ENCODE peak calls at places on chromosomes 1 and 21, in five cellular contexts. One of them, this sample, is unnamed.
A peak's percentile ranks its signal among the peaks of the same experiment; 100 is the strongest.

GRCh38 chr1:33943978-33944377 is 80.1 kb downstream of the HMGB4 start:
- DNase-seq in stimulated activated CD8-positive, alpha-beta memory T cell treated with anti-CD3 and anti-CD28 coated beads, Interleukin-7, amount 100 ng/mL, for 1 hour: no peak
- DNase-seq in COR-L47: no peak
- DNase-seq in stimulated activated CD4-positive, alpha-beta T cell treated with anti-CD3 and anti-CD28 coated beads, Interleukin-1b, Interleukin-23, amount 100 ng/mL, for 24 hours: no peak
- DNase-seq in RWPE1: no peak
- DNase-seq in this sample: no peak

GRCh38 chr1:12436345-12436658 is 181.7 kb downstream of the DHRS3 start:
- DNase-seq in stimulated activated CD8-positive, alpha-beta memory T cell treated with anti-CD3 and anti-CD28 coated beads, Interleukin-7, amount 100 ng/mL, for 1 hour: no peak
- DNase-seq in COR-L47: no peak
- DNase-seq in stimulated activated CD4-positive, alpha-beta T cell treated with anti-CD3 and anti-CD28 coated beads, Interleukin-1b, Interleukin-23, amount 100 ng/mL, for 24 hours: no peak
- DNase-seq in RWPE1: no peak
- DNase-seq in this sample: no peak

GRCh38 chr1:53111693-53112092 is 30.7 kb downstream of the SLC1A7 start:
- DNase-seq in stimulated activated CD8-positive, alpha-beta memory T cell treated with anti-CD3 and anti-CD28 coated beads, Interleukin-7, amount 100 ng/mL, for 1 hour: no peak
- DNase-seq in COR-L47: no peak
- DNase-seq in stimulated activated CD4-positive, alpha-beta T cell treated with anti-CD3 and anti-CD28 coated beads, Interleukin-1b, Interleukin-23, amount 100 ng/mL, for 24 hours: no peak
- DNase-seq in RWPE1: no peak
- DNase-seq in this sample: no peak

GRCh38 chr1:16017076-16017460 is 775 bp downstream of the HSPB7 start:
- DNase-seq in stimulated activated CD8-positive, alpha-beta memory T cell treated with anti-CD3 and anti-CD28 coated beads, Interleukin-7, amount 100 ng/mL, for 1 hour: no peak
- DNase-seq in COR-L47: no peak
- DNase-seq in stimulated activated CD4-positive, alpha-beta T cell treated with anti-CD3 and anti-CD28 coated beads, Interleukin-1b, Interleukin-23, amount 100 ng/mL, for 24 hours: no peak
- DNase-seq in RWPE1: no peak
- DNase-seq in this sample: no peak

GRCh38 chr1:93253471-93253870 is 72.9 kb downstream of the CCDC18 start:
- DNase-seq in stimulated activated CD8-positive, alpha-beta memory T cell treated with anti-CD3 and anti-CD28 coated beads, Interleukin-7, amount 100 ng/mL, for 1 hour: no peak
- DNase-seq in COR-L47: no peak
- DNase-seq in stimulated activated CD4-positive, alpha-beta T cell treated with anti-CD3 and anti-CD28 coated beads, Interleukin-1b, Interleukin-23, amount 100 ng/mL, for 24 hours: no peak
- DNase-seq in RWPE1: no peak
- DNase-seq in this sample: no peak

GRCh38 chr1:147072371-147073061 is 99.8 kb downstream of the PRKAB2 start:
- DNase-seq in stimulated activated CD8-positive, alpha-beta memory T cell treated with anti-CD3 and anti-CD28 coated beads, Interleukin-7, amount 100 ng/mL, for 1 hour: no peak
- DNase-seq in COR-L47: no peak
- DNase-seq in stimulated activated CD4-positive, alpha-beta T cell treated with anti-CD3 and anti-CD28 coated beads, Interleukin-1b, Interleukin-23, amount 100 ng/mL, for 24 hours: no peak
- DNase-seq in RWPE1: no peak
- DNase-seq in this sample: no peak

GRCh38 chr1:155049651-155050559 is 1.2 kb upstream of the ADAM15 start:
- DNase-seq in stimulated activated CD8-positive, alpha-beta memory T cell treated with anti-CD3 and anti-CD28 coated beads, Interleukin-7, amount 100 ng/mL, for 1 hour: no peak
- DNase-seq in COR-L47: no peak
- DNase-seq in stimulated activated CD4-positive, alpha-beta T cell treated with anti-CD3 and anti-CD28 coated beads, Interleukin-1b, Interleukin-23, amount 100 ng/mL, for 24 hours: no peak
- DNase-seq in RWPE1: peak; percentile 53
- DNase-seq in this sample: no peak

GRCh38 chr1:42479621-42480020 is 16.5 kb downstream of the CCDC30 start:
- DNase-seq in stimulated activated CD8-positive, alpha-beta memory T cell treated with anti-CD3 and anti-CD28 coated beads, Interleukin-7, amount 100 ng/mL, for 1 hour: no peak
- DNase-seq in COR-L47: peak; percentile 0
- DNase-seq in stimulated activated CD4-positive, alpha-beta T cell treated with anti-CD3 and anti-CD28 coated beads, Interleukin-1b, Interleukin-23, amount 100 ng/mL, for 24 hours: no peak
- DNase-seq in RWPE1: peak; percentile 28
- DNase-seq in this sample: no peak

GRCh38 chr1:100950311-100950710 is 54.4 kb downstream of the SLC30A7 start:
- DNase-seq in stimulated activated CD8-positive, alpha-beta memory T cell treated with anti-CD3 and anti-CD28 coated beads, Interleukin-7, amount 100 ng/mL, for 1 hour: no peak
- DNase-seq in COR-L47: no peak
- DNase-seq in stimulated activated CD4-positive, alpha-beta T cell treated with anti-CD3 and anti-CD28 coated beads, Interleukin-1b, Interleukin-23, amount 100 ng/mL, for 24 hours: no peak
- DNase-seq in RWPE1: no peak
- DNase-seq in this sample: no peak

GRCh38 chr1:21673277-21673780 is 4.2 kb upstream of the RAP1GAP start:
- DNase-seq in stimulated activated CD8-positive, alpha-beta memory T cell treated with anti-CD3 and anti-CD28 coated beads, Interleukin-7, amount 100 ng/mL, for 1 hour: no peak
- DNase-seq in COR-L47: no peak
- DNase-seq in stimulated activated CD4-positive, alpha-beta T cell treated with anti-CD3 and anti-CD28 coated beads, Interleukin-1b, Interleukin-23, amount 100 ng/mL, for 24 hours: no peak
- DNase-seq in RWPE1: no peak
- DNase-seq in this sample: no peak

GRCh38 chr1:145871994-145872411 is 13.1 kb upstream of the PIAS3 start:
- DNase-seq in stimulated activated CD8-positive, alpha-beta memory T cell treated with anti-CD3 and anti-CD28 coated beads, Interleukin-7, amount 100 ng/mL, for 1 hour: no peak
- DNase-seq in COR-L47: no peak
- DNase-seq in stimulated activated CD4-positive, alpha-beta T cell treated with anti-CD3 and anti-CD28 coated beads, Interleukin-1b, Interleukin-23, amount 100 ng/mL, for 24 hours: peak; percentile 17
- DNase-seq in RWPE1: no peak
- DNase-seq in this sample: peak; percentile 20

GRCh38 chr1:226966683-226967082 is 26.6 kb downstream of the COQ8A start:
- DNase-seq in stimulated activated CD8-positive, alpha-beta memory T cell treated with anti-CD3 and anti-CD28 coated beads, Interleukin-7, amount 100 ng/mL, for 1 hour: no peak
- DNase-seq in COR-L47: no peak
- DNase-seq in stimulated activated CD4-positive, alpha-beta T cell treated with anti-CD3 and anti-CD28 coated beads, Interleukin-1b, Interleukin-23, amount 100 ng/mL, for 24 hours: no peak
- DNase-seq in RWPE1: no peak
- DNase-seq in this sample: no peak

GRCh38 chr1:88609051-88609450 is 75.0 kb upstream of the PKN2 start:
- DNase-seq in stimulated activated CD8-positive, alpha-beta memory T cell treated with anti-CD3 and anti-CD28 coated beads, Interleukin-7, amount 100 ng/mL, for 1 hour: no peak
- DNase-seq in COR-L47: no peak
- DNase-seq in stimulated activated CD4-positive, alpha-beta T cell treated with anti-CD3 and anti-CD28 coated beads, Interleukin-1b, Interleukin-23, amount 100 ng/mL, for 24 hours: no peak
- DNase-seq in RWPE1: no peak
- DNase-seq in this sample: no peak

GRCh38 chr1:231663211-231663792 is 36.7 kb downstream of the DISC1 start:
- DNase-seq in stimulated activated CD8-positive, alpha-beta memory T cell treated with anti-CD3 and anti-CD28 coated beads, Interleukin-7, amount 100 ng/mL, for 1 hour: no peak
- DNase-seq in COR-L47: no peak
- DNase-seq in stimulated activated CD4-positive, alpha-beta T cell treated with anti-CD3 and anti-CD28 coated beads, Interleukin-1b, Interleukin-23, amount 100 ng/mL, for 24 hours: no peak
- DNase-seq in RWPE1: no peak
- DNase-seq in this sample: no peak

GRCh38 chr1:112253366-112253765 is 142.6 kb upstream of the CTTNBP2NL start:
- DNase-seq in stimulated activated CD8-positive, alpha-beta memory T cell treated with anti-CD3 and anti-CD28 coated beads, Interleukin-7, amount 100 ng/mL, for 1 hour: no peak
- DNase-seq in COR-L47: no peak
- DNase-seq in stimulated activated CD4-positive, alpha-beta T cell treated with anti-CD3 and anti-CD28 coated beads, Interleukin-1b, Interleukin-23, amount 100 ng/mL, for 24 hours: no peak
- DNase-seq in RWPE1: no peak
- DNase-seq in this sample: no peak

GRCh38 chr1:23394176-23394575 is 24.5 kb upstream of the ZNF436 start:
- DNase-seq in stimulated activated CD8-positive, alpha-beta memory T cell treated with anti-CD3 and anti-CD28 coated beads, Interleukin-7, amount 100 ng/mL, for 1 hour: no peak
- DNase-seq in COR-L47: no peak
- DNase-seq in stimulated activated CD4-positive, alpha-beta T cell treated with anti-CD3 and anti-CD28 coated beads, Interleukin-1b, Interleukin-23, amount 100 ng/mL, for 24 hours: no peak
- DNase-seq in RWPE1: no peak
- DNase-seq in this sample: no peak

GRCh38 chr1:158154501-158154900 is 26.2 kb upstream of the CD1D start:
- DNase-seq in stimulated activated CD8-positive, alpha-beta memory T cell treated with anti-CD3 and anti-CD28 coated beads, Interleukin-7, amount 100 ng/mL, for 1 hour: no peak
- DNase-seq in COR-L47: no peak
- DNase-seq in stimulated activated CD4-positive, alpha-beta T cell treated with anti-CD3 and anti-CD28 coated beads, Interleukin-1b, Interleukin-23, amount 100 ng/mL, for 24 hours: no peak
- DNase-seq in RWPE1: no peak
- DNase-seq in this sample: no peak

GRCh38 chr1:47434051-47434842 is 3.6 kb upstream of the FOXD2 start:
- DNase-seq in stimulated activated CD8-positive, alpha-beta memory T cell treated with anti-CD3 and anti-CD28 coated beads, Interleukin-7, amount 100 ng/mL, for 1 hour: no peak
- DNase-seq in COR-L47: no peak
- DNase-seq in stimulated activated CD4-positive, alpha-beta T cell treated with anti-CD3 and anti-CD28 coated beads, Interleukin-1b, Interleukin-23, amount 100 ng/mL, for 24 hours: no peak
- DNase-seq in RWPE1: no peak
- DNase-seq in this sample: no peak

GRCh38 chr1:33986389-33987095 is 122.7 kb downstream of the HMGB4 start:
- DNase-seq in stimulated activated CD8-positive, alpha-beta memory T cell treated with anti-CD3 and anti-CD28 coated beads, Interleukin-7, amount 100 ng/mL, for 1 hour: no peak
- DNase-seq in COR-L47: no peak
- DNase-seq in stimulated activated CD4-positive, alpha-beta T cell treated with anti-CD3 and anti-CD28 coated beads, Interleukin-1b, Interleukin-23, amount 100 ng/mL, for 24 hours: no peak
- DNase-seq in RWPE1: peak; percentile 8
- DNase-seq in this sample: no peak

GRCh38 chr1:167629681-167630567 is at the start of gene RCSD1:
- DNase-seq in stimulated activated CD8-positive, alpha-beta memory T cell treated with anti-CD3 and anti-CD28 coated beads, Interleukin-7, amount 100 ng/mL, for 1 hour: no peak
- DNase-seq in COR-L47: no peak
- DNase-seq in stimulated activated CD4-positive, alpha-beta T cell treated with anti-CD3 and anti-CD28 coated beads, Interleukin-1b, Interleukin-23, amount 100 ng/mL, for 24 hours: peak; percentile 55
- DNase-seq in RWPE1: peak; percentile 21
- DNase-seq in this sample: peak; percentile 46

GRCh38 chr1:8318436-8318835 is 522 bp downstream of the SLC45A1 start:
- DNase-seq in stimulated activated CD8-positive, alpha-beta memory T cell treated with anti-CD3 and anti-CD28 coated beads, Interleukin-7, amount 100 ng/mL, for 1 hour: no peak
- DNase-seq in COR-L47: no peak
- DNase-seq in stimulated activated CD4-positive, alpha-beta T cell treated with anti-CD3 and anti-CD28 coated beads, Interleukin-1b, Interleukin-23, amount 100 ng/mL, for 24 hours: no peak
- DNase-seq in RWPE1: no peak
- DNase-seq in this sample: no peak

GRCh38 chr21:43349644-43350043 is 77.3 kb downstream of the SIK1 start:
- DNase-seq in stimulated activated CD8-positive, alpha-beta memory T cell treated with anti-CD3 and anti-CD28 coated beads, Interleukin-7, amount 100 ng/mL, for 1 hour: no peak
- DNase-seq in COR-L47: no peak
- DNase-seq in stimulated activated CD4-positive, alpha-beta T cell treated with anti-CD3 and anti-CD28 coated beads, Interleukin-1b, Interleukin-23, amount 100 ng/mL, for 24 hours: no peak
- DNase-seq in RWPE1: no peak
- DNase-seq in this sample: no peak

GRCh38 chr1:225464851-225465792 is 37.3 kb upstream of the LBR start:
- DNase-seq in stimulated activated CD8-positive, alpha-beta memory T cell treated with anti-CD3 and anti-CD28 coated beads, Interleukin-7, amount 100 ng/mL, for 1 hour: no peak
- DNase-seq in COR-L47: no peak
- DNase-seq in stimulated activated CD4-positive, alpha-beta T cell treated with anti-CD3 and anti-CD28 coated beads, Interleukin-1b, Interleukin-23, amount 100 ng/mL, for 24 hours: no peak
- DNase-seq in RWPE1: no peak
- DNase-seq in this sample: no peak

GRCh38 chr1:116540088-116540487 is 30.7 kb downstream of the CD58 start:
- DNase-seq in stimulated activated CD8-positive, alpha-beta memory T cell treated with anti-CD3 and anti-CD28 coated beads, Interleukin-7, amount 100 ng/mL, for 1 hour: no peak
- DNase-seq in COR-L47: no peak
- DNase-seq in stimulated activated CD4-positive, alpha-beta T cell treated with anti-CD3 and anti-CD28 coated beads, Interleukin-1b, Interleukin-23, amount 100 ng/mL, for 24 hours: no peak
- DNase-seq in RWPE1: no peak
- DNase-seq in this sample: no peak

GRCh38 chr1:180230791-180231505 is 884 bp downstream of the LHX4 start:
- DNase-seq in stimulated activated CD8-positive, alpha-beta memory T cell treated with anti-CD3 and anti-CD28 coated beads, Interleukin-7, amount 100 ng/mL, for 1 hour: no peak
- DNase-seq in COR-L47: no peak
- DNase-seq in stimulated activated CD4-positive, alpha-beta T cell treated with anti-CD3 and anti-CD28 coated beads, Interleukin-1b, Interleukin-23, amount 100 ng/mL, for 24 hours: no peak
- DNase-seq in RWPE1: peak; percentile 53
- DNase-seq in this sample: no peak

GRCh38 chr1:79792212-79792575 is 785.7 kb upstream of the ADGRL4 start:
- DNase-seq in stimulated activated CD8-positive, alpha-beta memory T cell treated with anti-CD3 and anti-CD28 coated beads, Interleukin-7, amount 100 ng/mL, for 1 hour: no peak
- DNase-seq in COR-L47: no peak
- DNase-seq in stimulated activated CD4-positive, alpha-beta T cell treated with anti-CD3 and anti-CD28 coated beads, Interleukin-1b, Interleukin-23, amount 100 ng/mL, for 24 hours: no peak
- DNase-seq in RWPE1: no peak
- DNase-seq in this sample: no peak

GRCh38 chr1:197750366-197750765 is 24.9 kb downstream of the DENND1B start:
- DNase-seq in stimulated activated CD8-positive, alpha-beta memory T cell treated with anti-CD3 and anti-CD28 coated beads, Interleukin-7, amount 100 ng/mL, for 1 hour: no peak
- DNase-seq in COR-L47: no peak
- DNase-seq in stimulated activated CD4-positive, alpha-beta T cell treated with anti-CD3 and anti-CD28 coated beads, Interleukin-1b, Interleukin-23, amount 100 ng/mL, for 24 hours: no peak
- DNase-seq in RWPE1: no peak
- DNase-seq in this sample: no peak

GRCh38 chr1:21778405-21778727 is 4.6 kb downstream of the USP48 start:
- DNase-seq in stimulated activated CD8-positive, alpha-beta memory T cell treated with anti-CD3 and anti-CD28 coated beads, Interleukin-7, amount 100 ng/mL, for 1 hour: no peak
- DNase-seq in COR-L47: no peak
- DNase-seq in stimulated activated CD4-positive, alpha-beta T cell treated with anti-CD3 and anti-CD28 coated beads, Interleukin-1b, Interleukin-23, amount 100 ng/mL, for 24 hours: no peak
- DNase-seq in RWPE1: no peak
- DNase-seq in this sample: no peak

GRCh38 chr1:28983509-28984310 is 69.3 kb downstream of the EPB41 start:
- DNase-seq in stimulated activated CD8-positive, alpha-beta memory T cell treated with anti-CD3 and anti-CD28 coated beads, Interleukin-7, amount 100 ng/mL, for 1 hour: no peak
- DNase-seq in COR-L47: no peak
- DNase-seq in stimulated activated CD4-positive, alpha-beta T cell treated with anti-CD3 and anti-CD28 coated beads, Interleukin-1b, Interleukin-23, amount 100 ng/mL, for 24 hours: no peak
- DNase-seq in RWPE1: no peak
- DNase-seq in this sample: peak; percentile 1

GRCh38 chr1:184150776-184151531 is 99.4 kb downstream of the TSEN15 start:
- DNase-seq in stimulated activated CD8-positive, alpha-beta memory T cell treated with anti-CD3 and anti-CD28 coated beads, Interleukin-7, amount 100 ng/mL, for 1 hour: no peak
- DNase-seq in COR-L47: no peak
- DNase-seq in stimulated activated CD4-positive, alpha-beta T cell treated with anti-CD3 and anti-CD28 coated beads, Interleukin-1b, Interleukin-23, amount 100 ng/mL, for 24 hours: no peak
- DNase-seq in RWPE1: no peak
- DNase-seq in this sample: no peak

GRCh38 chr21:37139154-37139553 is 66.1 kb downstream of the TTC3 start:
- DNase-seq in stimulated activated CD8-positive, alpha-beta memory T cell treated with anti-CD3 and anti-CD28 coated beads, Interleukin-7, amount 100 ng/mL, for 1 hour: no peak
- DNase-seq in COR-L47: no peak
- DNase-seq in stimulated activated CD4-positive, alpha-beta T cell treated with anti-CD3 and anti-CD28 coated beads, Interleukin-1b, Interleukin-23, amount 100 ng/mL, for 24 hours: no peak
- DNase-seq in RWPE1: no peak
- DNase-seq in this sample: no peak